ENCODE peak calls at places on chromosomes 5 and 9, in ten cellular contexts. S is mucosa of descending colon, C is esophagus muscularis mucosa, V is heart left ventricle, R is adrenal gland, K is astrocyte of the cerebellum, M is tibial artery, F is NB4, W is stomach, H is AG09309. U is an unnamed sample.

GRCh38 chr5:157303667-157304327 is 37.9 kb downstream of the CYFIP2 start:
- DNase-seq in K (no peak), V (peak; percentile 61), C (no peak), M (no peak), H (no peak), W (no peak), R (no peak), S (no peak), F (no peak), U (no peak)

GRCh38 chr9:98154678-98155077 is 35.7 kb upstream of the TRIM14 start:
- DNase-seq in S (no peak), K (no peak), V (no peak), H (no peak), C (no peak), R (no peak), M (no peak), F (no peak), W (no peak), U (no peak)

GRCh38 chr9:136852664-136853595 is 784 bp downstream of the MAMDC4 start:
- DNase-seq in F (no peak), R (peak; percentile 28), H (no peak), W (no peak), V (peak; percentile 22), C (no peak), S (peak; percentile 28), M (no peak), K (no peak), U (no peak)

GRCh38 chr5:169629847-169630548 is 7.1 kb upstream of the DOCK2 start:
- DNase-seq in V (peak; percentile 46), H (peak; percentile 63), R (peak; percentile 47), W (no peak), F (no peak), C (no peak), M (no peak), K (peak; percentile 57), S (no peak), U (peak; percentile 90)

GRCh38 chr9:37421914-37422288 is 595 bp upstream of the GRHPR start:
- DNase-seq in C (no peak), W (peak; percentile 32), R (peak; percentile 75), F (no peak), M (no peak), V (no peak), H (no peak), K (no peak), S (no peak), U (no peak)

GRCh38 chr9:134909511-134910105 is 8.1 kb downstream of the FCN1 start:
- DNase-seq in C (no peak), R (no peak), W (peak; percentile 1), S (no peak), V (no peak), M (peak; percentile 9), H (no peak), K (no peak), F (no peak), U (no peak)

GRCh38 chr5:31614147-31615030 is 24.5 kb upstream of the PDZD2 start:
- DNase-seq in H (no peak), M (no peak), C (no peak), F (no peak), W (no peak), S (no peak), R (no peak), V (peak; percentile 34), K (no peak), U (peak; percentile 29)

GRCh38 chr9:120876842-120877240 is at the start of gene PHF19:
- DNase-seq in R (no peak), V (peak; percentile 44), M (no peak), S (peak; percentile 65), W (no peak), F (no peak), C (no peak), H (no peak), K (no peak), U (peak; percentile 42)

GRCh38 chr9:108512426-108513173 is 343.2 kb downstream of the ACTL7B start:
- DNase-seq in H (no peak), M (no peak), W (no peak), F (no peak), C (no peak), S (no peak), K (no peak), V (no peak), R (no peak), U (no peak)
- TF ChIP-seq CTCF in H (no peak), M (no peak), W (no peak), F (no peak), C (no peak), S (no peak), K (no peak), V (no peak), R (no peak), U (no peak)

DNA sequence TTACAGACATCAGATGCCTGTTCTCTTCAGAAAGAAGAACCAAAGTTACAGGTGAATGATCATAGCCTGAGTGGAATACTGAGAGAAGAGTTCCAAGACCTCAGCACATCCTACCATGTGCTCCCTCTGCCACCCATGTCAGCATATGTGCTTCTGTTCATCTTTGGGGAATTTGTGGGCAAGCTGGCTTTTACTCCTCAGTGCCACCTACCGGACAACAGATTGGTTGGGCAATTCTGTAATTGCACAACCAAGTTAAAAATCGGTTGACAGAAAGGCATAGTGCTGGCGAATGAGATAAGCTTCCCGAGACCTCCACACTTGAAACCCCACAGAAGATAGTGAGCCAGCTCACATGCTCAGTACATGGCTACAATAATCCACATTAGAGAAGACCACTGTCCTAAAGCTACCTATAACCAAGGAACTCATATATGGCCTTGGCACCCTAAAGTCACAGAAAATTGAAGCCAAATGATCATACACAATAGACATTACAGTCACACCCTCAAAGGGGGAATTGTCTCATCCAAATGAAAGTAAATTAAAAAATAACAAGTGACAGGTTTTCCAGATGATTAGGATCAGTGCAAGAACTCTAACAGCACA is 1238.0 kb upstream of the NUDT12 start:
- DNase-seq in S (no peak), R (peak; percentile 24), C (no peak), M (no peak), F (peak; percentile 62), V (no peak), K (no peak), W (no peak), H (no peak), U (no peak)
- TF ChIP-seq CTCF in S (no peak), R (peak; percentile 19), C (no peak), M (no peak), F (peak; percentile 52), V (no peak), K (no peak), W (no peak), H (no peak), U (no peak)

GRCh38 chr9:85964949-85965348 is 24.0 kb downstream of the NAA35 start:
- DNase-seq in F (no peak), W (no peak), M (no peak), V (no peak), C (no peak), H (no peak), K (no peak), R (no peak), S (no peak), U (no peak)

GRCh38 chr9:85964526-85964925 is 23.6 kb downstream of the NAA35 start:
- DNase-seq in W (no peak), V (no peak), R (no peak), S (no peak), M (no peak), H (no peak), F (no peak), C (no peak), K (no peak), U (no peak)

GRCh38 chr9:85960688-85961093 is 19.7 kb downstream of the NAA35 start:
- DNase-seq in M (no peak), K (no peak), F (no peak), V (no peak), S (no peak), C (no peak), H (no peak), R (no peak), W (no peak), U (peak; percentile 38)

DNA sequence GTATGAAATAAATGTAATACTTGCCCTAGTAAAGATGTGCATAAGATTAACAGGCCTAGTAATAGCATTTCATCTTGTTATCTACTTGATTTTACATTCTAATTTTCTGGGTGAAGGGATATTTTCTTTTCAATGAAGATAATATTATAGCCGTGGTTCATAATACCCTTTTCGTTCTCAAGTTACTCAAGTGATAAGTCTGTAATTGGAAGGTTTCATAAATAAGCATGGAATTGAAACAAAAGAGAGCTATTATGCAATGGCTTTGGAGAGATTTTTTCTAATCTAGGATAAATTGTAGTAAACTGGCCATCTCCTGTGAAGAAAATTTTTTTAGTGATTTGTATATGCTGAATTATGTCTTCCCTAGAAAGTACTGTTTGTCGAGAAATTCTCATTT is 19.0 kb downstream of the NAA35 start:
- DNase-seq in W (no peak), K (no peak), H (no peak), C (no peak), S (no peak), V (no peak), M (no peak), F (no peak), R (no peak), U (no peak)
- TF ChIP-seq CTCF in W (no peak), K (no peak), H (no peak), C (no peak), S (no peak), V (no peak), M (no peak), F (no peak), R (no peak), U (no peak)

GRCh38 chr5:59222687-59223511 is 640.0 kb downstream of the RAB3C start:
- DNase-seq in F (no peak), S (no peak), R (no peak), C (no peak), H (no peak), K (no peak), W (no peak), V (peak; percentile 27), M (no peak), U (no peak)

GRCh38 chr5:59212596-59212995 is 629.7 kb downstream of the RAB3C start:
- DNase-seq in H (no peak), W (no peak), F (no peak), S (no peak), V (no peak), K (no peak), C (no peak), M (no peak), R (no peak), U (no peak)

GRCh38 chr5:59216845-59217244 is 634.0 kb downstream of the RAB3C start:
- DNase-seq in C (no peak), H (no peak), R (no peak), K (no peak), W (no peak), S (no peak), M (no peak), V (no peak), F (no peak), U (no peak)

GRCh38 chr5:59221769-59222168 is 638.9 kb downstream of the RAB3C start:
- DNase-seq in S (no peak), K (no peak), H (no peak), F (no peak), R (no peak), M (no peak), C (no peak), W (no peak), V (no peak), U (no peak)

DNA sequence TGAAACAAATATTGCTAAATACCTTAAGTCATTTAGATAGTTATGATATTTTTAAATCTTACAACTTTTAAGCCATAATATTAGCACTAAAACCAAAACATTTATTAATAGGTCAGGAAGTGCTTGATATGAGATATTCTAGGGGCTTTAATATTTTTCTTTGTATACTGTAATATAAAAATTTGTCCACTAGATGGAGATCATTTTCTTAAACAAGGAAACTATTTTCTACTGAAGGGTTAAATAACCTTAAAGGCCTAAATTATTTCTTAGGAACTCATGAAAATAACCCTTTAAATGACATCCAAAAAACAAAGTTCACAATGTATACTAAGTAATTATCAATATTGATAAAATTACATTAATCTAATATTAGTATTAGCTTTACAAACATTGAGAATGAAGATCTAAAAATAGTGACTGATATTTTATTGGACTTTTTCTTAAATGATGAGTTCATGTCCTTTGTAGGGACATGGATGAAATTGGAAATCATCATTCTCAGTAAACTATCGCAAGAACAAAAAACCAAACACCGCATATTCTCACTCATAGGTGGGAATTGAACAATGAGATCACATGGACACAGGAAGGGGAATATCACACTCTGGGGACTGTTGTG is 635.7 kb downstream of the RAB3C start:
- DNase-seq in C (no peak), W (no peak), S (no peak), H (no peak), V (no peak), K (no peak), R (no peak), M (no peak), F (peak; percentile 9), U (peak; percentile 47)
- TF ChIP-seq CTCF in C (no peak), W (peak; percentile 40), S (no peak), H (no peak), V (peak; percentile 44), K (no peak), R (peak; percentile 50), M (peak; percentile 35), F (no peak), U (peak; percentile 13)

U was measured in fibroblast of lung.